ENCODE peak calls at places on chromosome 20, in six cellular contexts. X is NCI-H345, V is NCI-H146, P is NCI-H1930, E is D341Med, J is Caki2. S is an unnamed sample.

GRCh38 chr20:49183444-49183843 is 4.7 kb downstream of the STAU1 start:
- DNase-seq in J (no peak), X (no peak), V (no peak), E (no peak), P (no peak), S (no peak)

GRCh38 chr20:1622450-1622849 is 2.6 kb upstream of the SIRPB1 start:
- DNase-seq in P (no peak), V (no peak), E (no peak), X (no peak), J (no peak), S (no peak)

GRCh38 chr20:21702553-21703467 is 2.7 kb upstream of the PAX1 start:
- DNase-seq in V (no peak), J (no peak), E (peak), X (no peak), P (peak), S (peak)

GRCh38 chr20:63320041-63320511 is 27.1 kb downstream of the COL20A1 start:
- DNase-seq in E (no peak), V (no peak), J (no peak), P (no peak), X (no peak), S (no peak)

GRCh38 chr20:21901470-21902275 is 196.2 kb downstream of the PAX1 start:
- DNase-seq in V (no peak), X (no peak), P (no peak), J (no peak), E (no peak), S (no peak)

GRCh38 chr20:44241796-44242195 is 5.3 kb upstream of the GDAP1L1 start:
- DNase-seq in X (no peak), V (no peak), P (no peak), J (no peak), E (no peak), S (no peak)

GRCh38 chr20:19313342-19314069 is 101.1 kb downstream of the SLC24A3 start:
- DNase-seq in V (no peak), E (no peak), X (no peak), J (no peak), P (no peak), S (no peak)

GRCh38 chr20:35145141-35145564 is 2.0 kb downstream of the EDEM2 start:
- DNase-seq in E (peak), V (peak), J (peak), P (no peak), X (peak), S (peak)

GRCh38 chr20:62211216-62211615 is 8.9 kb downstream of the HRH3 start:
- DNase-seq in E (no peak), X (no peak), J (no peak), V (no peak), P (no peak), S (no peak)

GRCh38 chr20:32126919-32127318 is 17.4 kb downstream of the TM9SF4 start:
- DNase-seq in J (no peak), V (no peak), P (no peak), E (no peak), X (no peak), S (no peak)

GRCh38 chr20:49785851-49786174 is 26.8 kb upstream of the SLC9A8 start:
- DNase-seq in J (no peak), X (no peak), V (no peak), P (no peak), E (no peak), S (no peak)

GRCh38 chr20:19699132-19699971 is 58.7 kb upstream of the RIN2 start:
- DNase-seq in V (no peak), X (no peak), P (no peak), J (no peak), E (no peak), S (no peak)

GRCh38 chr20:59385461-59385860 is 85.0 kb downstream of the EDN3 start:
- DNase-seq in X (no peak), P (no peak), J (no peak), V (no peak), E (no peak), S (peak)

GRCh38 chr20:5991623-5992441 is 41.4 kb downstream of the MCM8 start:
- DNase-seq in J (peak), E (no peak), X (no peak), P (no peak), V (no peak), S (peak)

GRCh38 chr20:20229595-20229994 is 138.3 kb upstream of the INSM1 start:
- DNase-seq in X (no peak), V (no peak), E (no peak), P (no peak), J (no peak), S (no peak)

GRCh38 chr20:13264902-13265301 is 43.8 kb downstream of the ISM1 start:
- DNase-seq in P (no peak), J (no peak), V (no peak), X (no peak), E (no peak), S (no peak)

GRCh38 chr20:50788045-50788867 is 6.6 kb upstream of the BCAS4 start:
- DNase-seq in X (no peak), V (no peak), E (peak), P (no peak), J (peak), S (no peak)

GRCh38 chr20:6525447-6526303 is 241.8 kb upstream of the BMP2 start:
- DNase-seq in V (no peak), X (no peak), P (no peak), E (no peak), J (no peak), S (no peak)

GRCh38 chr20:46786566-46786965 is 77.1 kb downstream of the SLC2A10 start:
- DNase-seq in E (no peak), J (no peak), X (no peak), P (no peak), V (no peak), S (no peak)

GRCh38 chr20:42530855-42531674 is 658.6 kb downstream of the PTPRT start:
- DNase-seq in E (peak), P (peak), J (peak), X (peak), V (peak), S (peak)

GRCh38 chr20:44603327-44603726 is 20.9 kb downstream of the PKIG start:
- DNase-seq in P (no peak), E (no peak), X (no peak), J (no peak), V (no peak), S (no peak)

GRCh38 chr20:32752458-32753250 is 9.4 kb upstream of the COMMD7 start:
- DNase-seq in V (peak), P (no peak), E (no peak), J (peak), X (no peak), S (no peak)

GRCh38 chr20:54260116-54260515 is 52.2 kb downstream of the PFDN4 start:
- DNase-seq in V (no peak), J (no peak), P (no peak), E (no peak), X (no peak), S (no peak)

GRCh38 chr20:3400260-3401155 is 7.0 kb downstream of the DNAAF9 start:
- DNase-seq in V (no peak), E (no peak), X (peak), J (no peak), P (no peak), S (no peak)

GRCh38 chr20:57013741-57014140 is 252.7 kb downstream of the BMP7 start:
- DNase-seq in E (peak), V (no peak), X (no peak), J (no peak), P (no peak), S (no peak)

GRCh38 chr20:60586417-60587105 is 628.3 kb downstream of the CDH26 start:
- DNase-seq in V (peak), X (no peak), P (no peak), J (no peak), E (peak), S (peak)

GRCh38 chr20:23937303-23938117 is 51.1 kb downstream of the GGTLC1 start:
- DNase-seq in E (peak), X (peak), V (peak), P (no peak), J (peak), S (peak)